ENCODE peak calls at places on chromosomes 13 and 19, in five cellular contexts. G is GM23248, U is K562, E is PC-3, S is astrocyte. Q is an unnamed sample.

GRCh38 chr13:39281539-39282150 is 243.4 kb downstream of the NHLRC3 start:
- DNase-seq in G (no peak), S (peak; percentile 36), E (no peak), U (no peak), Q (no peak)

GRCh38 chr13:45598597-45598996 is 16.9 kb downstream of the ERICH6B start:
- DNase-seq in G (no peak), S (no peak), U (no peak), E (no peak), Q (no peak)

GRCh38 chr19:42121666-42122069 is 10.6 kb downstream of the POU2F2 start:
- DNase-seq in E (peak; percentile 71), U (no peak), G (peak; percentile 85), S (peak; percentile 69), Q (peak; percentile 83)

GRCh38 chr19:46975918-46976782 is 43.5 kb upstream of the NPAS1 start:
- DNase-seq in E (peak; percentile 51), G (peak; percentile 98), U (peak; percentile 34), S (peak; percentile 99), Q (peak; percentile 100)

GRCh38 chr19:1837625-1838105 is 10.6 kb downstream of the REXO1 start:
- DNase-seq in G (peak; percentile 47), E (peak; percentile 38), S (no peak), U (peak; percentile 83), Q (no peak)

GRCh38 chr13:74338341-74338740 is 204.1 kb upstream of the KLF12 start:
- DNase-seq in S (no peak), U (no peak), E (no peak), G (no peak), Q (no peak)

GRCh38 chr19:46984077-46985010 is 35.3 kb upstream of the NPAS1 start:
- DNase-seq in U (no peak), E (peak; percentile 38), G (peak; percentile 48), S (peak; percentile 72), Q (peak; percentile 83)

GRCh38 chr19:6312018-6312417 is 21.4 kb downstream of the ACER1 start:
- DNase-seq in E (peak; percentile 13), S (no peak), G (no peak), U (peak; percentile 17), Q (no peak)

GRCh38 chr13:49681837-49682236 is 9.4 kb downstream of the EBPL start:
- DNase-seq in E (peak; percentile 64), G (peak; percentile 39), U (no peak), S (peak; percentile 57), Q (peak; percentile 66)

GRCh38 chr13:66994097-66994496 is 236.0 kb downstream of the PCDH9 start:
- DNase-seq in G (peak; percentile 39), U (peak; percentile 78), E (no peak), S (peak; percentile 72), Q (peak; percentile 81)

DNA sequence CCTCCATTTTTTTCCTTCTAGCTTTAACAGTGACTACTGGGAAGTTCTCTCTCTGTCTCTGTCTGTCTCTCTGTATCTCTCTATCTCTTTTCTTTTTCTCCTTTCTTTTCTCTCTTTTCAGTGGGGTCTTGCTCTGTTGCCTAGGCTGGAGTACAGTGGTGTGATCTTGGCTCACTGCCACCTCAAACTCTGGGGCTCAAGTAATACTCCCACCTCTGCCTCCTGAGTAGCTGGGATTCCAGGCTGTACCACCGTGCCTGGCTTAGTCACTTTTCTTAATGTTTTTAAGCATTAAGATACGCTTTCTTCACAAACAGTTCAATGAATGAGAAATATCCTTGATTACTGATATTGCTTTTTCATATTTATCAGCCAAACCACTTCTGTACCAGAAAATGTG is 13.1 kb downstream of the PCCA start:
- DNase-seq in U (peak; percentile 6), S (no peak), G (no peak), E (no peak), Q (peak; percentile 22)
- TF ChIP-seq EZH2 in U (no peak), S (no peak), G (no peak), E (no peak), Q (no peak)

DNA sequence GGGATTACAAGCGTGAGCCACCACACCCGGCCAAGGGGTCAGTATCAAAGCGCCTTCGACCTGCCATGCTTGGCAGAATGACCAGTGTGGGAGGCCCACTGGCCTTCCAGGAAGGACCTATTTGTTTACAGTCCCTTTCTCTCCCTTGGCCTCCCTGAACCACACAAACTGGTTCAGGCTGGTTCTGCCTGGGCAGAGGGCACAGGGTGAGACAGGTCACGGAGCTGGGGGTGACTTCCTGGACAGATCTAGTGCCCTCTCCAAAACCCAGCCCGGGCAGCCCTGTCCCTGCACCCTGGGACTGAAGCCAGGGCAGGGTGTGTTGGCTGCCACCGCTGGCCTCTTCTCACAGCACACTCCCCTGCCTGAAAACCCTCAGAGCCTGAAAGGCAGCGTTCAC is 11.3 kb downstream of the PLEKHF1 start:
- DNase-seq in G (no peak), U (no peak), S (no peak), E (no peak), Q (no peak)
- H2AFZ ChIP-seq in G (no peak overlapping the region), U (no peak overlapping the region), S (no peak overlapping the region), E (no peak overlapping the region), Q (no peak overlapping the region)

GRCh38 chr19:7921302-7921954 is 1.3 kb downstream of the SNAPC2 start:
- DNase-seq in U (peak; percentile 44), E (no peak), S (no peak), G (no peak), Q (no peak)

GRCh38 chr19:7919681-7920519 is at the start of gene SNAPC2:
- DNase-seq in G (peak; percentile 98), S (peak; percentile 83), U (peak; percentile 99), E (peak; percentile 93), Q (peak; percentile 94)

GRCh38 chr19:7921955-7922840 is 2.1 kb downstream of the SNAPC2 start:
- DNase-seq in G (no peak), E (no peak), S (no peak), U (no peak), Q (no peak)

GRCh38 chr19:7918615-7919421 is 1.3 kb upstream of the SNAPC2 start:
- DNase-seq in G (no peak), E (no peak), U (no peak), S (no peak), Q (no peak)

GRCh38 chr19:7920520-7921301 is 573 bp downstream of the SNAPC2 start:
- DNase-seq in E (peak; percentile 96), G (peak; percentile 100), U (peak; percentile 99), S (peak; percentile 82), Q (peak; percentile 98)
- H3K9ac ChIP-seq in E (peak overlapping the region; percentile 67), G (peak overlapping the region; percentile 87), U (peak overlapping the region; percentile 80), S (peak overlapping the region; percentile 85), Q (peak overlapping the region; percentile 79)

DNA sequence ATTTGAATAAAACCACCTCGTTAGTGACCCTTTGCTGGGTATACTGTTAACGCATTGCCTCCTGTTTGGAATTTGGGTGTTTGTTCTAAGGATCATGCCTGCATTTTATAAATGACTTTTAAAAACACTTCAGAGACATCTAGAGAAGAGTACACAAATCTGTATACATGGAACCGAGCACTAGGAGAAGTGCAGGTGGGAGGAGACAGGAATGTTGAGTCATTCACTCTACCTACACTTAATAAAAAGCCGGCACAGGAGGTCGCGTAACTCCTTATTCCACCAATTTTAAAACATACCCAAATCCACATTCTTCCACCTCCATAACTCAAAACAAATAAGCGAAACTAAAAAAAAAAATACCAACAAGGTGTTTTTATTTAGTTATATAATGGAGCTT is 48.6 kb downstream of the FGF9 start:
- DNase-seq in E (no peak), G (no peak), S (no peak), U (no peak), Q (no peak)
- TF ChIP-seq EZH2 in E (no peak), G (no peak), S (no peak), U (no peak), Q (no peak)

GRCh38 chr13:26480246-26480855 is 77.1 kb upstream of the WASF3 start:
- DNase-seq in S (peak; percentile 34), U (no peak), E (peak; percentile 29), G (peak; percentile 47), Q (peak; percentile 59)
- H2AFZ ChIP-seq in S (peak overlapping the region; percentile 68), U (no peak overlapping the region), E (peak overlapping the region; percentile 55), G (peak overlapping the region; percentile 72), Q (peak overlapping the region; percentile 23)

DNA sequence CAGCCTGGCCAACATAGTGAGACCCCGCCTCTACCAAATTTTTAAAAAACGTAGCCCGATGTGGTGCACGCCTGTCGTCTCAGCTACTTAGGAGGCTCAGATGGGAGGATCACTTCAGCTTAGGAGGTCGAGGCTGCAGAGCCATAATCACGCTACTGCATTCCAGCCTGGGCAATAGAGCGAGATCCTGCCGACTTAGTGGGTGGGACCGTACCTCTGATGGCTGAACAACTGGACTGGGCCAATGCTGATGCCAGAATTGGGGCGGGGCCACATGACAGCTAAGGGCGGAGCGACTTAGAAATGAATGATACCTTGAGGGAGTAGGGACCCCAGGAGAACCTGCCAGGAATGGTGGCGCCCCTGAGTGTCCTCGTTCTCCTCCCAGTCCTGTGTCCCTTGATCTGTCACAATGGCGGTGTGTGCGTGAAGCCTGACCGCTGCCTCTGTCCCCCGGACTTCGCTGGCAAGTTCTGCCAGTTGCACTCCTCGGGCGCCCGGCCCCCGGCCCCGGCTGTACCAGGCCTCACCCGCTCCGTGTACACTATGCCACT is 3.6 kb downstream of the LTBP4 start:
- DNase-seq in E (peak; percentile 42), G (no peak), U (peak; percentile 57), S (no peak), Q (no peak)
- H3K9ac ChIP-seq in E (peak overlapping the region; percentile 48), G (peak overlapping the region; percentile 63), U (peak overlapping the region; percentile 53), S (peak overlapping the region; percentile 33), Q (no peak overlapping the region)

GRCh38 chr13:27967736-27968315 is 1.3 kb downstream of the CDX2 start:
- DNase-seq in U (no peak), G (no peak), E (no peak), S (no peak), Q (no peak)

GRCh38 chr13:27967203-27967735 is 1.8 kb downstream of the CDX2 start:
- DNase-seq in S (no peak), E (no peak), U (no peak), G (no peak), Q (no peak)

GRCh38 chr13:27965343-27965739 is 3.8 kb downstream of the CDX2 start:
- DNase-seq in U (no peak), S (no peak), E (no peak), G (no peak), Q (no peak)

GRCh38 chr13:27965740-27966640 is 3.1 kb downstream of the CDX2 start:
- DNase-seq in S (no peak), U (no peak), G (no peak), E (no peak), Q (no peak)

DNA sequence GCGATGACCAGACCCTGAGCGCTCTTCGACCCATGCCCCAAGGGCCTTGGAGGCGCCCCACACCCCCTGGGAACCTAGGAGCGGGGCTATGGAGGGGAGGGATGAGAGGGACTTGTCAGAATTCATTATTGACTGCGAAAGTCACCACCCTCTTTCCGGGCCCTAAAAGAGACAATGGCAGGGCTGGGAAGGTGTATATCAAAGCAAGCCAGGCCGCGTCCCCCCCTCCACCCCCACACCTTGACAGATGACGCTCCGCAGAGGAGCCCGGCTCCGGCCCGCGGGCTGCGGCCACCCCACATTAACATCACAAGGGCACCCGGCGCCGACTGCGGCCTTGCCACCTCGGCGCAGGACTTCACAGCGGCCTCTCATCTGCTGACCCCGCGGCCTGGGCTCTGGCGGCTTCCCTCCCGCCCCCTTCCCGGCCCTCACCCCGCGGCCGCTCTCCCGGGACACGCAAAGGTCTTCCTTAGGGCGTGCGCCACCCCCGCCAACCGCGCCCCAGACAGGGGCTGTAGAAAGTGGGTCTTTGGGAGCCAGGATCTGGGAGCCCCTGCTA is 2.4 kb downstream of the CDX2 start:
- DNase-seq in E (no peak), S (no peak), U (no peak), G (no peak), Q (no peak)
- TF ChIP-seq EZH2 in E (no peak), S (peak; percentile 89), U (no peak), G (no peak), Q (peak; percentile 14)

Q was measured in fibroblast of lung.